ENCODE peak calls at places on chromosome X, in five cellular contexts. G, B, A, O and P are unnamed samples.

GRCh38 chrX:32483534-32484136 is 727.7 kb downstream of the DMD start:
- DNase-seq in A (no peak), B (no peak), G (no peak), O (no peak), P (no peak)

GRCh38 chrX:54042609-54043010 is 1.7 kb downstream of the PHF8 start:
- DNase-seq in B (peak; percentile 58), G (peak; percentile 60), O (peak; percentile 48), A (no peak), P (peak; percentile 63)

GRCh38 chrX:15143825-15144121 is 126.1 kb downstream of the ASB9 start:
- DNase-seq in G (no peak), A (no peak), B (no peak), O (no peak), P (no peak)

GRCh38 chrX:112259375-112259774 is 176.8 kb upstream of the TRPC5 start:
- DNase-seq in B (no peak), O (no peak), G (no peak), A (no peak), P (no peak)

GRCh38 chrX:10146350-10146749 is 10.4 kb upstream of the CLCN4 start:
- DNase-seq in G (no peak), A (no peak), O (no peak), B (no peak), P (no peak)

GRCh38 chrX:140504371-140505324 is at the start of gene SOX3:
- DNase-seq in O (no peak), B (no peak), G (no peak), A (no peak), P (no peak)

GRCh38 chrX:100584636-100585035 is at the start of gene TNMD:
- DNase-seq in O (no peak), B (no peak), G (no peak), A (no peak), P (no peak)

GRCh38 chrX:135543924-135544323 is 23.5 kb downstream of the INTS6L start:
- DNase-seq in G (no peak), B (peak; percentile 40), O (no peak), A (no peak), P (no peak)

GRCh38 chrX:31178064-31178768 is 106.4 kb upstream of the FTHL17 start:
- DNase-seq in O (no peak), A (peak; percentile 42), G (no peak), B (no peak), P (no peak)

GRCh38 chrX:7586126-7586525 is 256.8 kb upstream of the VCX start:
- DNase-seq in A (no peak), G (no peak), O (peak; percentile 1), B (no peak), P (peak; percentile 35)

GRCh38 chrX:116317409-116317808 is 119.0 kb upstream of the SLC6A14 start:
- DNase-seq in O (no peak), A (no peak), G (no peak), B (no peak), P (no peak)

DNA sequence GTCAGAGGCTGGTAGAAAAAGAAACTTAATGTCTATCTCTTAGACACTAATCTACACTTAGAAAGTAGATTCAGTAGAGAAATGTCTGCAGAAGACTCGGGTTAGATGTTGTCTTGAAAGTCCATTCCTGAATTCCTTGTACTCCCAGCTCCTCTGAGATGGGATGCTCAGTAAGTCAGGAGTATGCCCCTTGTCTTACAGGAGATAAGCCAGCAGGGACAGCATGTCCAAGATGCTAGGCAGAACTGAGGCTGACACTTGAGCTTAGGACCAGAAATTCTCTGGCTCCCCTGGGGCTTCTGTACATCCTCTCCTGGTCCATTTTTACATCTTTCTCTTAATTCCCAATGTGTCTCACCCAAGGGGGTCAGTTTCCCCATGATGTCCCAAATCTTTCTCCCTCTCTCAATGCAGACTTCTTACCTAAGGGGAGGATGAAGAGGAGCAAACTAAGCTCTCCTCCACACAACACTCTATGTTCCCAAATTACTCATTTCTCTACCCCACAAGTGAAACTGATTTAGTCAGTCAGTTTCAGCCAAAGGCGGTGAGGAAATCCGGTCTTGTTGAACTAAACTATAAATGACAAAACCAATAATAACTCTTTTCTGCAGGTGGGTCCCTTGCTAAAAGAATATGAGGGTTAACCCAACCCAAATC is 558.2 kb upstream of the DIPK2B start:
- DNase-seq in B (no peak), G (no peak), A (peak; percentile 64), O (no peak), P (peak; percentile 49)
- H3K4me1 ChIP-seq in B (no peaks in the 10 kb centered on the region), G (peaks cover 73% of the 10 kb centered on the region), A (peaks cover 22% of the 10 kb centered on the region), O (peaks cover 23% of the 10 kb centered on the region), P (peaks cover 11% of the 10 kb centered on the region)

GRCh38 chrX:38205037-38205436 is 15.6 kb downstream of the SRPX start:
- DNase-seq in G (no peak), A (peak; percentile 4), O (no peak), B (no peak), P (no peak)
- TF ChIP-seq BHLHE40 in G (no peak), A (no peak), O (no peak), B (no peak), P (no peak)

DNA sequence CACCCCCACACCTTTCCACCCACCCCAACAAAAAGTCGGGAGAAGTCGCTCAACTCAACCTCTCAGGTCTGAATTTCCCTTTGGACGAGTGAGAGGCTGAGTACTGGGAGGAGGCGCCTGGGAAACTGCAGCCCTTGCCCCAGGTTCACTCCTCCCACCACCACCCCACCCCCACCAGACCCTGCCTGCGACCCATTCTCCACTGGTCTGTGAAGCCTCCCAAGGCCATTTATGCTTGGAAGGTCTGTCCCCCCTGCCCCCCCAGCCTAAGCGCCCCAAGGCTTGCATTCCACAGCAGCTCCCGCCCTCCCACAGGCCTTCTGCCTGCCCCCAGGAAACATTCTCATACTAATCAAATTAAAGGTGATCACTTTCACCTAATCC is 27.2 kb downstream of the ELF4 start:
- DNase-seq in G (no peak), O (no peak), A (no peak), B (peak; percentile 51), P (no peak)
- H3K4me1 ChIP-seq in G (peaks cover 3% of the 10 kb centered on the region), O (peaks cover 9% of the 10 kb centered on the region), A (peaks cover 43% of the 10 kb centered on the region), B (peaks cover 61% of the 10 kb centered on the region), P (peaks cover 5% of the 10 kb centered on the region)

GRCh38 chrX:360496-361150 is 26.1 kb downstream of the PPP2R3B start:
- DNase-seq in G (no peak), A (no peak), O (no peak), B (no peak), P (no peak)
- TF ChIP-seq BHLHE40 in G (no peak), A (no peak), O (no peak), B (no peak), P (no peak)

GRCh38 chrX:12898073-12898472 is 8.3 kb upstream of the TLR8 start:
- DNase-seq in O (no peak), G (no peak), A (no peak), B (no peak), P (no peak)

GRCh38 chrX:12894074-12894691 is 12.2 kb upstream of the TLR8 start:
- DNase-seq in G (peak; percentile 33), O (peak; percentile 28), A (no peak), B (peak; percentile 27), P (peak; percentile 18)

GRCh38 chrX:12896935-12897334 is 9.5 kb upstream of the TLR8 start:
- DNase-seq in A (no peak), O (no peak), G (no peak), B (no peak), P (no peak)

GRCh38 chrX:12899506-12899905 is 6.9 kb upstream of the TLR8 start:
- DNase-seq in O (no peak), A (no peak), B (no peak), G (no peak), P (no peak)

DNA sequence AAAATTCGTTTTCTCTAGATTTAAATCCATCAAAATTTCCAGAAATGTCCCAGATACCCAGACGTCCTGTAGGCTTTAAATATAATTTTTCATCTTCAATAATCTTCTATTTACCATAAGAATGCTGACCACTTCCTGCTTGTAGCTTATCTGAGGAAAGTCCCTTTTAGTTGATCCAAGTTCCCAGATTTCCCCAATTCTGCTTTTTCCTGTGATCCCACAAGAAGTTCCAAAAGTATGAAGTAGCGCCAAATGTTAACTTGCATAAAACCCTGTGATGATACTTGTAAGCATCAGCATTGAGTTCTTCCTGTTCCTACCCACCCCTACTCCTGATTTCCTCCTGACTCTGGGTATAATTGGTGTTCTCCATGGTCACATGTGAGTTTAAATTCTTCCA is 10.6 kb upstream of the TLR8 start:
- DNase-seq in O (no peak), A (no peak), B (no peak), G (no peak), P (peak; percentile 28)
- H3K4me1 ChIP-seq in O (no peaks in the 10 kb centered on the region), A (peaks cover 32% of the 10 kb centered on the region), B (no peaks in the 10 kb centered on the region), G (no peaks in the 10 kb centered on the region), P (no peaks in the 10 kb centered on the region)